ENCODE peak calls at places on chromosomes 16 and 17, in nine cellular contexts. M, N, A, O, G, T, C, D and X are unnamed samples.

GRCh38 chr16:46727184-46727583 is 21.0 kb downstream of the MYLK3 start:
- DNase-seq in G (no peak), O (no peak), D (no peak), C (no peak), A (no peak), M (no peak), T (no peak), N (no peak), X (no peak)

GRCh38 chr17:19009970-19010369 is 5.4 kb upstream of the FAM83G start:
- DNase-seq in A (no peak), G (no peak), O (no peak), M (no peak), C (no peak), N (no peak), T (no peak), D (no peak), X (no peak)

GRCh38 chr17:43839670-43840101 is 6.7 kb upstream of the MPP3 start:
- DNase-seq in N (peak), A (no peak), M (no peak), C (no peak), D (no peak), T (no peak), G (no peak), O (peak), X (peak)

GRCh38 chr17:1462164-1463112 is 6.4 kb upstream of the CRK start:
- DNase-seq in G (no peak), N (peak), M (no peak), A (no peak), C (no peak), D (no peak), T (no peak), O (no peak), X (no peak)

GRCh38 chr16:20906225-20906870 is 5.8 kb downstream of the LYRM1 start:
- DNase-seq in N (no peak), T (no peak), C (no peak), G (no peak), O (peak), D (no peak), A (no peak), M (no peak), X (peak)

GRCh38 chr16:13866073-13866472 is 53.9 kb upstream of the ERCC4 start:
- DNase-seq in T (no peak), N (peak), C (peak), M (peak), D (no peak), O (peak), G (peak), A (no peak), X (peak)

GRCh38 chr17:65277576-65277975 is 140.4 kb downstream of the RGS9 start:
- DNase-seq in N (no peak), O (no peak), M (no peak), G (no peak), T (no peak), A (no peak), D (no peak), C (no peak), X (no peak)

GRCh38 chr17:4480929-4481898 is 17.5 kb upstream of the SPNS2 start:
- DNase-seq in M (no peak), A (no peak), O (no peak), G (peak), N (peak), T (no peak), D (no peak), C (peak), X (peak)

GRCh38 chr16:21646721-21647561 is 5.5 kb downstream of the IGSF6 start:
- DNase-seq in G (peak), N (peak), C (peak), M (no peak), D (no peak), O (peak), A (no peak), T (no peak), X (no peak)

GRCh38 chr17:75822119-75822799 is 21.9 kb downstream of the UNC13D start:
- DNase-seq in M (no peak), C (peak), A (peak), D (peak), G (no peak), O (no peak), T (no peak), N (peak), X (no peak)

GRCh38 chr16:81445926-81446317 is 1.3 kb downstream of the CMIP start:
- DNase-seq in N (peak), T (no peak), D (no peak), M (no peak), G (no peak), A (no peak), O (no peak), C (no peak), X (no peak)

GRCh38 chr17:7241783-7242716 is at the start of gene GABARAP:
- DNase-seq in N (peak), O (peak), M (peak), A (no peak), G (no peak), T (peak), D (peak), C (peak), X (peak)

GRCh38 chr16:4280625-4281024 is 7.8 kb upstream of the TFAP4 start:
- DNase-seq in O (no peak), C (no peak), M (no peak), D (no peak), T (no peak), N (no peak), G (no peak), A (no peak), X (no peak)

GRCh38 chr16:8733849-8734540 is 59.6 kb downstream of the ABAT start:
- DNase-seq in T (no peak), D (no peak), N (no peak), A (no peak), M (no peak), G (no peak), C (no peak), O (peak), X (no peak)

GRCh38 chr17:30450125-30451027 is 26.8 kb upstream of the GOSR1 start:
- DNase-seq in M (no peak), D (no peak), G (no peak), T (no peak), N (no peak), A (no peak), O (no peak), C (no peak), X (no peak)

GRCh38 chr17:1275962-1276736 is 3.3 kb upstream of the TRARG1 start:
- DNase-seq in C (peak), O (no peak), G (peak), D (peak), N (peak), M (peak), T (no peak), A (no peak), X (peak)

GRCh38 chr17:57312242-57312641 is 55.9 kb downstream of the MSI2 start:
- DNase-seq in O (no peak), C (no peak), T (no peak), G (no peak), A (no peak), M (no peak), N (no peak), D (no peak), X (no peak)

GRCh38 chr16:73572135-73572534 is 524.2 kb upstream of the ZFHX3 start:
- DNase-seq in C (no peak), G (no peak), T (no peak), N (peak), D (no peak), M (peak), A (no peak), O (no peak), X (no peak)

GRCh38 chr17:77829871-77830799 is 128.4 kb upstream of the TNRC6C start:
- DNase-seq in N (no peak), G (no peak), M (peak), D (no peak), O (peak), A (peak), C (no peak), T (no peak), X (peak)

GRCh38 chr17:70204431-70204830 is 35.1 kb downstream of the KCNJ2 start:
- DNase-seq in T (no peak), O (no peak), N (no peak), G (no peak), A (no peak), D (no peak), C (no peak), M (no peak), X (no peak)